ENCODE peak calls at places on chromosomes 1 and 21, in four cellular contexts. One of them, this sample, is unnamed.

GRCh38 chr1:156639601-156640101 is 2.3 kb upstream of the BCAN start:
- ATAC-seq in T-cell: no peak
- ATAC-seq in pancreas: no peak
- ATAC-seq in right cardiac atrium: no peak
- ATAC-seq in this sample: no peak

GRCh38 chr1:229287257-229287656 is 16.3 kb downstream of the RAB4A start:
- ATAC-seq in T-cell: no peak
- ATAC-seq in right cardiac atrium: no peak
- ATAC-seq in pancreas: no peak
- ATAC-seq in this sample: peak

GRCh38 chr1:228804640-228805413 is 69.5 kb downstream of the RHOU start:
- ATAC-seq in right cardiac atrium: peak
- ATAC-seq in T-cell: peak
- ATAC-seq in pancreas: no peak
- ATAC-seq in this sample: no peak

GRCh38 chr1:2168090-2168489 is 26.5 kb downstream of the FAAP20 start:
- ATAC-seq in right cardiac atrium: no peak
- ATAC-seq in T-cell: no peak
- ATAC-seq in pancreas: no peak
- ATAC-seq in this sample: no peak

GRCh38 chr21:35850542-35851103 is 209.7 kb downstream of the SETD4 start:
- ATAC-seq in T-cell: no peak
- ATAC-seq in right cardiac atrium: no peak
- ATAC-seq in pancreas: peak
- ATAC-seq in this sample: no peak

GRCh38 chr1:23384312-23385058 is 14.8 kb upstream of the ZNF436 start:
- ATAC-seq in T-cell: no peak
- ATAC-seq in right cardiac atrium: no peak
- ATAC-seq in pancreas: no peak
- ATAC-seq in this sample: peak

GRCh38 chr1:157140068-157140588 is 1.9 kb upstream of the ETV3 start:
- ATAC-seq in T-cell: no peak
- ATAC-seq in pancreas: no peak
- ATAC-seq in right cardiac atrium: no peak
- ATAC-seq in this sample: no peak

GRCh38 chr1:19384113-19384512 is 72.0 kb downstream of the SLC66A1 start:
- ATAC-seq in pancreas: peak
- ATAC-seq in right cardiac atrium: peak
- ATAC-seq in T-cell: no peak
- ATAC-seq in this sample: no peak

GRCh38 chr21:42474043-42474831 is 21.8 kb downstream of the RSPH1 start:
- ATAC-seq in T-cell: no peak
- ATAC-seq in pancreas: peak
- ATAC-seq in right cardiac atrium: peak
- ATAC-seq in this sample: peak

GRCh38 chr21:28687571-28687970 is 305.1 kb downstream of the LTN1 start:
- ATAC-seq in right cardiac atrium: no peak
- ATAC-seq in pancreas: no peak
- ATAC-seq in T-cell: no peak
- ATAC-seq in this sample: peak

GRCh38 chr1:87325982-87326738 is 2.5 kb upstream of the LMO4 start:
- ATAC-seq in pancreas: no peak
- ATAC-seq in T-cell: no peak
- ATAC-seq in right cardiac atrium: no peak
- ATAC-seq in this sample: no peak

GRCh38 chr1:27634982-27635362 is at the start of gene FGR:
- ATAC-seq in pancreas: peak
- ATAC-seq in right cardiac atrium: peak
- ATAC-seq in T-cell: no peak
- ATAC-seq in this sample: no peak

GRCh38 chr1:115768549-115768948 is at the start of gene CASQ2:
- ATAC-seq in right cardiac atrium: peak
- ATAC-seq in T-cell: no peak
- ATAC-seq in pancreas: no peak
- ATAC-seq in this sample: no peak

GRCh38 chr1:86951430-86951829 is 37.0 kb downstream of the HS2ST1 start:
- ATAC-seq in right cardiac atrium: no peak
- ATAC-seq in T-cell: no peak
- ATAC-seq in pancreas: no peak
- ATAC-seq in this sample: no peak

GRCh38 chr1:54507033-54507432 is 41.0 kb upstream of the ACOT11 start:
- ATAC-seq in T-cell: no peak
- ATAC-seq in pancreas: no peak
- ATAC-seq in right cardiac atrium: no peak
- ATAC-seq in this sample: no peak

GRCh38 chr1:242524571-242525359 is at the start of gene PLD5:
- ATAC-seq in right cardiac atrium: no peak
- ATAC-seq in pancreas: peak
- ATAC-seq in T-cell: no peak
- ATAC-seq in this sample: peak

GRCh38 chr1:243351347-243351746 is 95.5 kb downstream of the SDCCAG8 start:
- ATAC-seq in right cardiac atrium: no peak
- ATAC-seq in T-cell: no peak
- ATAC-seq in pancreas: no peak
- ATAC-seq in this sample: no peak

GRCh38 chr1:224057461-224058199 is 56.3 kb upstream of the FBXO28 start:
- ATAC-seq in right cardiac atrium: no peak
- ATAC-seq in pancreas: no peak
- ATAC-seq in T-cell: no peak
- ATAC-seq in this sample: peak

GRCh38 chr1:186060226-186060625 is 314.8 kb downstream of the TPR start:
- ATAC-seq in pancreas: no peak
- ATAC-seq in T-cell: no peak
- ATAC-seq in right cardiac atrium: no peak
- ATAC-seq in this sample: no peak

GRCh38 chr1:21317035-21317689 is 26.9 kb upstream of the ECE1 start:
- ATAC-seq in T-cell: no peak
- ATAC-seq in pancreas: peak
- ATAC-seq in right cardiac atrium: peak
- ATAC-seq in this sample: no peak

GRCh38 chr1:17661546-17662157 is 93.5 kb upstream of the ACTL8 start:
- ATAC-seq in T-cell: no peak
- ATAC-seq in right cardiac atrium: peak
- ATAC-seq in pancreas: peak
- ATAC-seq in this sample: peak